ENCODE peak calls at places on chromosomes 4 and X, in four cellular contexts. A is OCI-LY7, X is tibial nerve, I is IMR-90. P is an unnamed sample.
A peak's percentile ranks its signal among the peaks of the same experiment; 100 is the strongest.

GRCh38 chrX:4925911-4926310 is 1212.5 kb upstream of the PRKX start:
- DNase-seq in I (no peak), X (no peak), A (no peak), P (no peak)

GRCh38 chr4:37737456-37737855 is 51.3 kb upstream of the RELL1 start:
- DNase-seq in A (no peak), I (peak; percentile 69), X (no peak), P (no peak)

GRCh38 chr4:186104895-186105720 is 604 bp downstream of the FAM149A start:
- DNase-seq in A (no peak), X (no peak), I (no peak), P (no peak)

GRCh38 chr4:166435449-166435848 is 562.4 kb downstream of the TLL1 start:
- DNase-seq in A (no peak), X (no peak), I (peak; percentile 12), P (peak; percentile 62)

GRCh38 chr4:7721984-7722551 is 217.6 kb downstream of the AFAP1 start:
- DNase-seq in A (no peak), I (no peak), X (no peak), P (no peak)

GRCh38 chrX:109347618-109348017 is 134.3 kb downstream of the GUCY2F start:
- DNase-seq in I (peak; percentile 17), A (no peak), X (no peak), P (peak; percentile 31)

GRCh38 chr4:94375364-94375763 is 32.7 kb upstream of the HPGDS start:
- DNase-seq in I (no peak), A (no peak), X (no peak), P (no peak)

GRCh38 chr4:122003335-122003734 is 51.5 kb upstream of the TRPC3 start:
- DNase-seq in I (no peak), X (peak; percentile 30), A (peak; percentile 59), P (no peak)

GRCh38 chrX:38438321-38438720 is 85.9 kb downstream of the OTC start:
- DNase-seq in X (no peak), A (no peak), I (no peak), P (no peak)

GRCh38 chr4:21888195-21888976 is 60.2 kb downstream of the KCNIP4 start:
- DNase-seq in I (peak; percentile 93), X (no peak), A (no peak), P (peak; percentile 83)

GRCh38 chr4:78204176-78204575 is 147.1 kb downstream of the FRAS1 start:
- DNase-seq in A (no peak), I (no peak), X (no peak), P (no peak)

GRCh38 chr4:123449362-123449761 is 52.8 kb downstream of the SPRY1 start:
- DNase-seq in A (no peak), I (peak; percentile 34), X (no peak), P (no peak)

GRCh38 chrX:12999422-12999821 is 24.5 kb downstream of the TMSB4X start:
- DNase-seq in I (peak; percentile 32), A (peak; percentile 62), X (no peak), P (no peak)

GRCh38 chrX:153379971-153380581 is 21.1 kb downstream of the PNMA6E start:
- DNase-seq in A (no peak), X (no peak), I (no peak), P (no peak)

GRCh38 chr4:162959056-162959455 is 207.6 kb downstream of the NAF1 start:
- DNase-seq in I (no peak), X (no peak), A (no peak), P (no peak)

GRCh38 chr4:1244081-1244977 is 4.6 kb downstream of the CTBP1 start:
- DNase-seq in I (no peak), X (no peak), A (no peak), P (no peak)

GRCh38 chr4:188988131-188988530 is 848.9 kb downstream of the TRIML1 start:
- DNase-seq in X (no peak), I (no peak), A (no peak), P (no peak)

GRCh38 chr4:5813882-5814255 is 79.0 kb downstream of the CRMP1 start:
- DNase-seq in A (no peak), I (no peak), X (no peak), P (no peak)

GRCh38 chr4:41339812-41340809 is 83.4 kb downstream of the UCHL1 start:
- DNase-seq in X (no peak), I (peak; percentile 34), A (no peak), P (no peak)
- H3K4me3 ChIP-seq in X (no peak overlapping the region), I (no peak overlapping the region), A (no peak overlapping the region), P (no peak overlapping the region)

DNA sequence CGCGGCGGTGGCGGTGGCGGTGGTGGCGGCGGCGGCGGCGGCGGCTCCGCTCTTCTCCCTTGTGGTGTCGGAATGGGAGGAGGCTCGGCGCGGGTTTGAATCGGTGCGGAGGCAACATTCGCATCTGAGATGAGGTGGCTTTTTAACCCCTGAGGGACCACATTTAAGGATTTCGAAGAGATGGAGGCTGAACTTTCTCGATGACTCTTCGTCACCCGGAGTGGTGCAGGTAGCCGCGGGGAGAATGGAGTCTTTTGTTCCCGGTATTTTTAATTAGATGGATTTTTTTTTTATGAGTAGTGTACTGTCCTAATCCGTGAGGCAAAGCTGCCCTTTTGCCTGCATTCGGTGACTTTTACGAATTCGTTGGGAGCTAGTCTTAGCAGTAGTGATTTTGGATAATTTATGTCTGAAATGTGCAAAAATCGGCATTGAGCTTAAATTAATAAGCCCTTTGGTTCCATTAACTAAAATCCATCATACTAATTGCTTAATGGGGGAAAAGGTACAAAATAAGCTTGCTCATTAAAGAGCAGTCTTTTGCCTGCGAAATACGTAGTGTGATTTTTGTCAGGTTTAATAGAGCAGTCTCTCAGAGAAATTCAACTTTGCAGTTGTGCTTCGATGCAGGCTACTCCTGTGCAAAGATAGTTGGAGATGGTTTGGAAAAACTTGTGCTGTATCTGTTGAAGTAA is 206.1 kb downstream of the TENM3 start:
- DNase-seq in I (peak; percentile 49), X (no peak), A (no peak), P (no peak)
- H3K4me3 ChIP-seq in I (peak overlapping the region; percentile 62), X (peak overlapping the region; percentile 80), A (no peak overlapping the region), P (peak overlapping the region; percentile 66)

DNA sequence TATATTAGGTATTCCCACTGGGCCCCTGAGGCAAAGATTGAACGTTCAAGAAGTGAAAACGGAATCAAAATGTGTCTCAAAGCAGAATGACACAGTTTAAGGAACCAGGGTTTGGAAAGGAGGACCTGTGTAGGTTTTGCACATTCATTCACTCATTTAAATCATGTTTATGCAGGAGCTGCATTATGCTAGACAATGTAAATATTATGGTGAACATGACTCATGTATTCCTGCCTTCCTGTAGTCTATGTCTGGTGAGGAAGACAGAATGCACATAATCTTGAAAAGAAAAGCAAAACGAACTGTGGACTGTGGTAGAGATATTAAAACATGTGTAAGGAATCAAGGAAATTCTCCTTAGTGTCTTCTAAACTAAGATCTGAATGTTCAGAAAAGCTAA is 311.8 kb upstream of the SMIM31 start:
- DNase-seq in A (no peak), I (peak; percentile 5), X (no peak), P (peak; percentile 8)
- H3K4me3 ChIP-seq in A (no peak overlapping the region), I (no peak overlapping the region), X (no peak overlapping the region), P (no peak overlapping the region)

DNA sequence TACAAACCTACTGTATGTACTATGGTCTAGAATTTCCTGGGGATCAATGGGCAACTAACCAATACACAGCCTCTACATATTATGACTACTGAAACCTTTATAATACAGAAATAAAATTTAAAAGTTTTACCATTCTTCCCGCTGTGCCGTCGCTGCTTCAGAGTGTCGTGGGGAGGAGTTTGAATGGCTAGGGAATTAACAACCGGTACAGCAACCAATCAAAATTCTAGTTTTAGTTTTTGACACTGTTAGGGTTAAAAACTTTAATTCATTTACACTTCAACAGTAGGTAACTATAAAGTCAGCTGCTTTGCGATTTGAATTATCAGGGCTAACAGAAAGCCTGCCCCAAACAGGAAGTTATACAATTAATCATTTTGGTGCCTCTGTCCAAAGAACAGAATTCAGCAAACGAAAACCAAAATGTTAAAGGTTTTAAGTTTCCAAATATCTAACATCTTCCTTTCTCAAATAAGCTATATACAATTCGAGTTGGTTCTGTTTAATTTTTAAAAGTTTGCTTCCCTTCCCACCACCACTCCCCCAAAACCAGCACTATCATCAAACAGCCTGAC is 2.3 kb downstream of the HNRNPD start:
- DNase-seq in A (peak; percentile 18), I (peak; percentile 18), X (no peak), P (no peak)
- H3K4me3 ChIP-seq in A (peak overlapping the region; percentile 99), I (peak overlapping the region; percentile 83), X (peak overlapping the region; percentile 82), P (peak overlapping the region; percentile 70)

GRCh38 chr4:2416564-2417195 is 1.8 kb downstream of the ZFYVE28 start:
- DNase-seq in X (no peak), A (no peak), I (no peak), P (no peak)
- H3K4me3 ChIP-seq in X (peak overlapping the region; percentile 53), A (no peak overlapping the region), I (peak overlapping the region; percentile 15), P (peak overlapping the region; percentile 38)

GRCh38 chr4:70863099-70863790 is 23.6 kb upstream of the GRSF1 start:
- DNase-seq in I (no peak), A (no peak), X (no peak), P (no peak)
- H3K4me3 ChIP-seq in I (no peak overlapping the region), A (no peak overlapping the region), X (no peak overlapping the region), P (no peak overlapping the region)

GRCh38 chr4:113147498-113148231 is 98.2 kb downstream of the ANK2 start:
- DNase-seq in A (no peak), I (no peak), X (no peak), P (no peak)

GRCh38 chr4:113145519-113146291 is 96.3 kb downstream of the ANK2 start:
- DNase-seq in I (no peak), A (no peak), X (no peak), P (peak; percentile 14)

GRCh38 chr4:113148925-113149324 is 99.5 kb downstream of the ANK2 start:
- DNase-seq in A (no peak), I (no peak), X (no peak), P (no peak)

GRCh38 chr4:113145147-113145518 is 95.7 kb downstream of the ANK2 start:
- DNase-seq in A (no peak), I (no peak), X (no peak), P (no peak)

DNA sequence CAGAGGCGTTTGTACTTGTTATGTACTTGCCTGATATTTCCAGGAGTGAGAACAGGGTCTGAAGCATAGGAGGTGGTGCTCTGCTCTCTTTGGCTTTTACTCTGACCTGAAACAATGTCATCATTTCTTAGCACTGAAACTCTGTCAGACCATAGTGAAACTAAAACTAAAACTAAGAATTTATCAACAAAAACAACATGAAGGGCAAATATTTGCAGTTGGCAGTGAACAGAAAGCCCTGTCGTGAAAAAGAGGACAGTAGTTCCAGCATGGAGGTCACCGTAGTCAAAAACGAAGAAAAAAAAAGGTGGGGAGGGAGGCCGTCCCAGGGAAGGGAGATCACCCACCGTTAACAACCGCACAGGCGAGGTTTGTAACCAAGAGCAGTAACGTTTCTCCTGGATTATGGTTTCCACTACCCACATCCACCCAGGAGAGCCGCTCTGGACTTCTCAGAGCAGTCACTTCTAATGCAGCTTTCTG is 97.5 kb downstream of the ANK2 start:
- DNase-seq in X (no peak), I (no peak), A (no peak), P (no peak)
- H3K4me3 ChIP-seq in X (peak overlapping the region; percentile 22), I (peak overlapping the region; percentile 44), A (no peak overlapping the region), P (no peak overlapping the region)

P was measured in skeletal muscle cell.